ENCODE peak calls at places on chromosome 18, in eight cellular contexts. Q, T, C, Z, X, J, N and E are unnamed samples. For H3K27me3 and H3K36me3, the result is how much of the 10 kb centered on the place peaks cover.

GRCh38 chr18:59606193-59607175 is 90.7 kb downstream of the CCBE1 start:
- DNase-seq in N (peak), C (peak), Z (no peak), J (peak), T (no peak), X (no peak), Q (no peak), E (no peak)

GRCh38 chr18:25262920-25263319 is 89.0 kb downstream of the ZNF521 start:
- DNase-seq in N (no peak), Z (no peak), C (no peak), J (no peak), T (no peak), X (no peak), Q (no peak), E (no peak)

GRCh38 chr18:58310517-58310916 is 266.5 kb downstream of the NEDD4L start:
- DNase-seq in C (peak), N (peak), X (no peak), Z (peak), J (no peak), T (peak), Q (no peak), E (peak)

GRCh38 chr18:3773303-3773702 is 323.3 kb downstream of the TGIF1 start:
- DNase-seq in Z (no peak), C (no peak), J (no peak), X (no peak), N (no peak), T (no peak), Q (no peak), E (no peak)

GRCh38 chr18:67574749-67575148 is 58.2 kb upstream of the DSEL start:
- DNase-seq in Z (no peak), J (no peak), N (no peak), X (no peak), Q (no peak), C (no peak), T (no peak), E (no peak)

GRCh38 chr18:44625367-44625766 is 55.3 kb upstream of the SETBP1 start:
- DNase-seq in C (no peak), N (no peak), J (no peak), X (no peak), Q (no peak), Z (no peak), T (no peak), E (no peak)

GRCh38 chr18:60466671-60467070 is 94.1 kb upstream of the MC4R start:
- DNase-seq in C (no peak), T (no peak), N (no peak), Z (no peak), X (no peak), Q (no peak), J (no peak), E (no peak)

GRCh38 chr18:68549257-68549871 is 165.5 kb downstream of the TMX3 start:
- DNase-seq in X (no peak), Z (no peak), C (no peak), N (no peak), J (no peak), T (no peak), Q (no peak), E (no peak)

GRCh38 chr18:23487738-23488625 is 15.3 kb upstream of the RMC1 start:
- DNase-seq in T (peak), C (no peak), Z (no peak), X (no peak), Q (no peak), J (no peak), N (no peak), E (no peak)

GRCh38 chr18:31042391-31043181 is at the start of gene DSC3:
- DNase-seq in C (no peak), J (peak), N (no peak), Z (no peak), Q (no peak), T (no peak), X (no peak), E (peak)

GRCh38 chr18:26497881-26498280 is 50.5 kb downstream of the KCTD1 start:
- DNase-seq in N (no peak), C (no peak), T (no peak), X (no peak), J (no peak), Z (no peak), Q (no peak), E (peak)

GRCh38 chr18:49934457-49934856 is 121.1 kb upstream of the ACAA2 start:
- DNase-seq in C (no peak), T (no peak), J (no peak), N (no peak), Q (no peak), Z (no peak), X (no peak), E (no peak)

GRCh38 chr18:76425299-76426101 is 69.5 kb downstream of the ZNF516 start:
- DNase-seq in J (no peak), Z (peak), Q (no peak), X (no peak), N (no peak), T (no peak), C (no peak), E (no peak)

GRCh38 chr18:50051288-50051687 is 143.7 kb downstream of the MYO5B start:
- DNase-seq in Z (no peak), T (no peak), J (no peak), X (no peak), N (no peak), C (no peak), Q (no peak), E (no peak)

GRCh38 chr18:6414118-6414722 is 491 bp downstream of the L3MBTL4 start:
- DNase-seq in Q (peak), N (peak), T (peak), Z (peak), J (peak), X (no peak), C (peak), E (peak)

GRCh38 chr18:38313851-38314250 is 748.3 kb upstream of the CELF4 start:
- DNase-seq in J (no peak), Z (no peak), Q (no peak), T (no peak), X (no peak), N (no peak), C (no peak), E (no peak)

GRCh38 chr18:37987901-37988300 is 422.3 kb upstream of the CELF4 start:
- DNase-seq in Z (no peak), X (no peak), C (no peak), Q (no peak), J (no peak), N (no peak), T (no peak), E (no peak)

DNA sequence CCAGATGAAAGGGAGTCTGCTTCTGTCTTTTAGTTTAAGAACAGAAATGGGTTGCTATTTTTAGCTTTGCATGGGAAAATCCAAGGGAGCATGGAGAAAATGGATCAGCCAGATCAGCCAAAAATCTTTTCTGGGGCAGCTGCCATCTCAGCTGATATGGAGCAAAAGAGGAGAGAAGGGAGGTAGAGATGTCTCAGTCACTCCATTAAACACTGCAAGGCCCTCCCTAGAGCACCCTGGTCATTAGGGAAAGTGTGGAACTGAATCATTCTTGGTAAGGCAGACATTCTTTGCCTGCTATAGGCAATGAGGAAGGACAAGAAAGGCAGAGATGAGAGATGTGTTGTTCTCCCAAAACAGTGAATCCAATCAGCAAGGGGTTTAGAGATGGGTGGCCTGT is 79.8 kb downstream of the CTAGE1 start:
- DNase-seq in N (no peak), T (no peak), J (no peak), X (no peak), Q (no peak), C (no peak), Z (no peak), E (no peak)
- H3K27ac ChIP-seq in N (no peak), T (no peak), J (no peak), X (no peak), Q (peak), C (peak), Z (no peak), E (no peak)

GRCh38 chr18:34875150-34875549 is 165.1 kb downstream of the DTNA start:
- DNase-seq in T (no peak), X (no peak), Z (no peak), Q (no peak), N (no peak), J (no peak), C (no peak), E (no peak)

GRCh38 chr18:34870916-34871315 is 160.8 kb downstream of the DTNA start:
- DNase-seq in J (no peak), N (no peak), T (no peak), Z (no peak), X (no peak), Q (no peak), C (no peak), E (no peak)

GRCh38 chr18:34873966-34874365 is 163.9 kb downstream of the DTNA start:
- DNase-seq in X (no peak), N (no peak), J (no peak), C (no peak), Q (no peak), Z (no peak), T (no peak), E (no peak)

GRCh38 chr18:34867520-34867919 is 157.4 kb downstream of the DTNA start:
- DNase-seq in Q (no peak), N (peak), J (no peak), X (no peak), T (no peak), C (no peak), Z (no peak), E (no peak)

DNA sequence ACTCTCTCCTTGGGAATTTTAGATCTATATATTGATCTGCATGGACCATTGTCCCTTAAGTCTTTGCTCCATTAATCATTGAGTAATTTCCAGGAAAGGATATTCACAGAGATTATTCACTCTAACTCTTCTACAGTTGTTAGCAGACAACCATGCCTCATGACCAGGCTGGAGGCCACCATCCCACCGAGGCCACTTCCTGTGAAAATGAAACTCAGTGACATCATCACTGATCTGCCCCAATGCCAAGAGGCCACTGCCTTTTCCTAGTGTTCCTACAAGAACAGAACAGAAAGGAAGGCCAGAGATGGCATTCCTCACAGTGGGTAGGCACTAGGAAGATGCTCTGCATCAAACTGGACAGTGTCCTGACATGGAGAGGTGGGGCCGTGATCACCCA is 161.3 kb downstream of the DTNA start:
- DNase-seq in C (no peak), X (no peak), Q (no peak), N (no peak), J (no peak), Z (no peak), T (no peak), E (no peak)
- H3K27me3 ChIP-seq in C (under half), X (under half), Q (under half), N (under half), J (under half), Z (under half), T (under half), E (under half)

DNA sequence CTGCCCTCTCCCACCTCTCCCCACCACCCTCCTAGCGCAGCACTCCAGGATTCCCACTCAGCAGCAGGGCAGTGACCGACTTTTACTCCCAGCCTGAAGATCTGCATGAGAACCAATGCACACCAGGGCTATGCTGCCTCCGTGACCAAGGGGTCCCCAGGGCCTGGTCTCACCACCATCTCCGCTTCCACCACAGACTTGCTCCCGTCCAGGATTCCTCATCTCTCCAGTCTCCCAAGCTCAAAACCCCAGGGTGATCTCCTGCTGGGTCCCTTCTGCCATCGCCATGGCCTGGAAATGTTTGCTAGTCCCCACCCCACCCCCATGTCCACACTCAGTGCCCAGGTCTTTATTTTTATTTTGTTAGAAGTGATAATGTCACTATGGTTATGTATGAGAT is 2.1 kb upstream of the CIDEA start:
- DNase-seq in T (no peak), Q (no peak), X (no peak), N (no peak), J (no peak), Z (no peak), C (no peak), E (peak)
- H3K36me3 ChIP-seq in T (under half), Q (under half), X (under half), N (under half), J (under half), Z (under half), C (under half), E (under half)

DNA sequence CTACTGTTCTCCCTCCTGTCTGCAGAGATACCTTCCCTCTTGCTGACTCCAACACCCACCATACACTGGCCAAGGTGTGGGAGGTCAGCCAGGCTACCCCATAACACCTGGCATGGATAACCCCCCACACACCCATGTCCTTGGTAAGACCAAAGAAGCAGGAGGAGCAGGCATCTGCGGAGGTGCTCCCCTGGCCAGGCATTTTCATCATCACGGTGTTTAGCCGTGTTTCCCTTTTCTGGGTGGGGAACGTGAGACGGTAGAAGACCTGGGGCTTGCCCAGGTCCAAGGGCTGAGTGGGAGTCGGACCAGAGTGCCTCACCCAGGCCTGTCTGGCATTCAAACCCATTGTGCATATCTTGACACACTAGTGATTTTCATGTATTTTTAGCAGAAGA is 150.3 kb downstream of the SMAD7 start:
- DNase-seq in N (no peak), T (no peak), Q (no peak), C (peak), X (no peak), J (peak), Z (no peak), E (peak)
- H3K27ac ChIP-seq in N (no peak), T (no peak), Q (no peak), C (peak), X (no peak), J (no peak), Z (no peak), E (no peak)